ENCODE peak calls at places on chromosomes 2 and 18, in five cellular contexts. One of them, this sample, is unnamed.
A peak's percentile ranks its signal among the peaks of the same experiment; 100 is the strongest.

GRCh38 chr2:11343626-11344341 is 652 bp downstream of the ROCK2 start:
- DNase-seq in tibial artery: peak; percentile 79
- DNase-seq in naive thymus-derived CD4-positive, alpha-beta T cell: peak; percentile 14
- DNase-seq in IMR-90: peak; percentile 20
- DNase-seq in aorta: peak; percentile 84
- DNase-seq in this sample: no peak

GRCh38 chr18:13446581-13447470 is 228.3 kb downstream of the LDLRAD4 start:
- DNase-seq in tibial artery: peak; percentile 63
- DNase-seq in naive thymus-derived CD4-positive, alpha-beta T cell: no peak
- DNase-seq in IMR-90: no peak
- DNase-seq in aorta: no peak
- DNase-seq in this sample: no peak

GRCh38 chr2:31886700-31887099 is 124.1 kb downstream of the MEMO1 start:
- DNase-seq in tibial artery: no peak
- DNase-seq in naive thymus-derived CD4-positive, alpha-beta T cell: no peak
- DNase-seq in IMR-90: no peak
- DNase-seq in aorta: no peak
- DNase-seq in this sample: no peak

GRCh38 chr2:39508243-39508642 is 71.2 kb upstream of the MAP4K3 start:
- DNase-seq in tibial artery: no peak
- DNase-seq in naive thymus-derived CD4-positive, alpha-beta T cell: no peak
- DNase-seq in IMR-90: peak; percentile 88
- DNase-seq in aorta: no peak
- DNase-seq in this sample: no peak

GRCh38 chr2:69260666-69261065 is 126.4 kb downstream of the GFPT1 start:
- DNase-seq in tibial artery: no peak
- DNase-seq in naive thymus-derived CD4-positive, alpha-beta T cell: no peak
- DNase-seq in IMR-90: peak; percentile 68
- DNase-seq in aorta: no peak
- DNase-seq in this sample: no peak

GRCh38 chr2:140154271-140154670 is 1374.1 kb upstream of the NXPH2 start:
- DNase-seq in tibial artery: no peak
- DNase-seq in naive thymus-derived CD4-positive, alpha-beta T cell: no peak
- DNase-seq in IMR-90: no peak
- DNase-seq in aorta: no peak
- DNase-seq in this sample: no peak

GRCh38 chr18:79616651-79617518 is 62.7 kb upstream of the CTDP1 start:
- DNase-seq in tibial artery: peak; percentile 53
- DNase-seq in naive thymus-derived CD4-positive, alpha-beta T cell: no peak
- DNase-seq in IMR-90: peak; percentile 15
- DNase-seq in aorta: peak; percentile 75
- DNase-seq in this sample: no peak

GRCh38 chr2:188909036-188909435 is 65.1 kb upstream of the COL3A1 start:
- DNase-seq in tibial artery: no peak
- DNase-seq in naive thymus-derived CD4-positive, alpha-beta T cell: no peak
- DNase-seq in IMR-90: peak; percentile 80
- DNase-seq in aorta: no peak
- DNase-seq in this sample: no peak

GRCh38 chr18:63828120-63828519 is 52.9 kb downstream of the SERPINB7 start:
- DNase-seq in tibial artery: no peak
- DNase-seq in naive thymus-derived CD4-positive, alpha-beta T cell: no peak
- DNase-seq in IMR-90: no peak
- DNase-seq in aorta: no peak
- DNase-seq in this sample: no peak

GRCh38 chr18:63099026-63099840 is 220.3 kb downstream of the BCL2 start:
- DNase-seq in tibial artery: no peak
- DNase-seq in naive thymus-derived CD4-positive, alpha-beta T cell: no peak
- DNase-seq in IMR-90: no peak
- DNase-seq in aorta: no peak
- DNase-seq in this sample: no peak

GRCh38 chr2:24690524-24690923 is 102.7 kb downstream of the PTRHD1 start:
- DNase-seq in tibial artery: no peak
- DNase-seq in naive thymus-derived CD4-positive, alpha-beta T cell: no peak
- DNase-seq in IMR-90: no peak
- DNase-seq in aorta: no peak
- DNase-seq in this sample: no peak

GRCh38 chr2:158130832-158131473 is 29.3 kb downstream of the UPP2 start:
- DNase-seq in tibial artery: no peak
- DNase-seq in naive thymus-derived CD4-positive, alpha-beta T cell: no peak
- DNase-seq in IMR-90: no peak
- DNase-seq in aorta: no peak
- DNase-seq in this sample: no peak

GRCh38 chr2:200063155-200063554 is 107.8 kb downstream of the MAIP1 start:
- DNase-seq in tibial artery: no peak
- DNase-seq in naive thymus-derived CD4-positive, alpha-beta T cell: no peak
- DNase-seq in IMR-90: no peak
- DNase-seq in aorta: no peak
- DNase-seq in this sample: no peak

GRCh38 chr2:222875482-222875881 is 14.6 kb downstream of the ACSL3 start:
- DNase-seq in tibial artery: no peak
- DNase-seq in naive thymus-derived CD4-positive, alpha-beta T cell: no peak
- DNase-seq in IMR-90: no peak
- DNase-seq in aorta: no peak
- DNase-seq in this sample: no peak

GRCh38 chr2:234158812-234159211 is 108.3 kb downstream of the SPP2 start:
- DNase-seq in tibial artery: no peak
- DNase-seq in naive thymus-derived CD4-positive, alpha-beta T cell: no peak
- DNase-seq in IMR-90: peak; percentile 31
- DNase-seq in aorta: no peak
- DNase-seq in this sample: no peak

GRCh38 chr2:188319845-188320244 is 28.2 kb downstream of the GULP1 start:
- DNase-seq in tibial artery: no peak
- DNase-seq in naive thymus-derived CD4-positive, alpha-beta T cell: no peak
- DNase-seq in IMR-90: no peak
- DNase-seq in aorta: no peak
- DNase-seq in this sample: no peak

GRCh38 chr2:58845011-58845410 is 603.9 kb upstream of the FANCL start:
- DNase-seq in tibial artery: no peak
- DNase-seq in naive thymus-derived CD4-positive, alpha-beta T cell: no peak
- DNase-seq in IMR-90: no peak
- DNase-seq in aorta: no peak
- DNase-seq in this sample: no peak

GRCh38 chr2:179424571-179424970 is 159.9 kb upstream of the SESTD1 start:
- DNase-seq in tibial artery: no peak
- DNase-seq in naive thymus-derived CD4-positive, alpha-beta T cell: no peak
- DNase-seq in IMR-90: no peak
- DNase-seq in aorta: no peak
- DNase-seq in this sample: no peak

GRCh38 chr18:2179498-2180183 is 391.7 kb downstream of the METTL4 start:
- DNase-seq in tibial artery: no peak
- DNase-seq in naive thymus-derived CD4-positive, alpha-beta T cell: no peak
- DNase-seq in IMR-90: no peak
- DNase-seq in aorta: no peak
- DNase-seq in this sample: no peak

GRCh38 chr18:21559195-21559594 is 41.3 kb downstream of the ESCO1 start:
- DNase-seq in tibial artery: no peak
- DNase-seq in naive thymus-derived CD4-positive, alpha-beta T cell: no peak
- DNase-seq in IMR-90: no peak
- DNase-seq in aorta: no peak
- DNase-seq in this sample: no peak

GRCh38 chr2:26645792-26646191 is 4.6 kb upstream of the CIB4 start:
- DNase-seq in tibial artery: no peak
- DNase-seq in naive thymus-derived CD4-positive, alpha-beta T cell: no peak
- DNase-seq in IMR-90: no peak
- DNase-seq in aorta: no peak
- DNase-seq in this sample: no peak

GRCh38 chr2:47771211-47771610 is 11.7 kb upstream of the MSH6 start:
- DNase-seq in tibial artery: no peak
- DNase-seq in naive thymus-derived CD4-positive, alpha-beta T cell: no peak
- DNase-seq in IMR-90: peak; percentile 97
- DNase-seq in aorta: no peak
- DNase-seq in this sample: no peak

GRCh38 chr2:219552382-219553167 is 8.7 kb downstream of the TMEM198 start:
- DNase-seq in tibial artery: peak; percentile 91
- DNase-seq in naive thymus-derived CD4-positive, alpha-beta T cell: peak; percentile 70
- DNase-seq in IMR-90: peak; percentile 65
- DNase-seq in aorta: peak; percentile 97
- DNase-seq in this sample: peak; percentile 84
- H3K27ac ChIP-seq in tibial artery: peak overlapping the region; percentile 46
- H3K27ac ChIP-seq in naive thymus-derived CD4-positive, alpha-beta T cell: no peak overlapping the region
- H3K27ac ChIP-seq in IMR-90: peak overlapping the region; percentile 53
- H3K27ac ChIP-seq in aorta: no peak overlapping the region
- H3K27ac ChIP-seq in this sample: peak overlapping the region; percentile 58

GRCh38 chr2:2157400-2157799 is 173.7 kb downstream of the MYT1L start:
- DNase-seq in tibial artery: no peak
- DNase-seq in naive thymus-derived CD4-positive, alpha-beta T cell: no peak
- DNase-seq in IMR-90: no peak
- DNase-seq in aorta: no peak
- DNase-seq in this sample: no peak

GRCh38 chr2:2156881-2157280 is 174.2 kb downstream of the MYT1L start:
- DNase-seq in tibial artery: no peak
- DNase-seq in naive thymus-derived CD4-positive, alpha-beta T cell: no peak
- DNase-seq in IMR-90: no peak
- DNase-seq in aorta: no peak
- DNase-seq in this sample: no peak

GRCh38 chr2:2159336-2159735 is 171.7 kb downstream of the MYT1L start:
- DNase-seq in tibial artery: no peak
- DNase-seq in naive thymus-derived CD4-positive, alpha-beta T cell: no peak
- DNase-seq in IMR-90: no peak
- DNase-seq in aorta: no peak
- DNase-seq in this sample: no peak

GRCh38 chr2:2158915-2159314 is 172.2 kb downstream of the MYT1L start:
- DNase-seq in tibial artery: no peak
- DNase-seq in naive thymus-derived CD4-positive, alpha-beta T cell: no peak
- DNase-seq in IMR-90: no peak
- DNase-seq in aorta: no peak
- DNase-seq in this sample: no peak

GRCh38 chr2:2158176-2158826 is 172.8 kb downstream of the MYT1L start:
- DNase-seq in tibial artery: no peak
- DNase-seq in naive thymus-derived CD4-positive, alpha-beta T cell: no peak
- DNase-seq in IMR-90: no peak
- DNase-seq in aorta: no peak
- DNase-seq in this sample: no peak
- H3K9me3 ChIP-seq in tibial artery: peaks cover 6% of the 10 kb centered on the region
- H3K9me3 ChIP-seq in naive thymus-derived CD4-positive, alpha-beta T cell: peaks cover 8% of the 10 kb centered on the region
- H3K9me3 ChIP-seq in IMR-90: peaks cover 31% of the 10 kb centered on the region
- H3K9me3 ChIP-seq in aorta: peaks cover 11% of the 10 kb centered on the region
- H3K9me3 ChIP-seq in this sample: peaks cover 17% of the 10 kb centered on the region

DNA sequence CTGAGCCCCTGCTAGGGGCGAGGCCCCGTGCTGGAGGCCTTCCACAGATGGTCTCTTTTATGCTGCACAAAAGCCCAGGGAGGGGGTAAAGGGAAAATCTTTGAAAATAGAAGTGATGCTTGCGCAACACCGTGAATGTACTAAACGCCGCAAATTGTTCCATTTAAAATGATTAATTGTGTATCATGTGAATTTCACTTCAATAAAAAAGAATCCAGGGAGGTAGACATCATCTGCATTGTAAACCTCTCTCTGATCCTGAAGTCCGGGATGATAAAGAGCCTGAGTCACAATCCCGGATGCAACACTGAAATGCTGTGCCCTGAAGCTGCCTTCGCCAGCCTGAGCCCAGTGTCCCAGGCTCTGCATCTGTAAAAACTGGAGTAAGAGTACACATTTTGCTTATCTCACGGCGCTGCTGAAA is 107.7 kb upstream of the PPP1CB start:
- DNase-seq in tibial artery: no peak
- DNase-seq in naive thymus-derived CD4-positive, alpha-beta T cell: no peak
- DNase-seq in IMR-90: peak; percentile 72
- DNase-seq in aorta: peak; percentile 64
- DNase-seq in this sample: no peak
- H3K27ac ChIP-seq in tibial artery: peak overlapping the region; percentile 78
- H3K27ac ChIP-seq in naive thymus-derived CD4-positive, alpha-beta T cell: no peak overlapping the region
- H3K27ac ChIP-seq in IMR-90: no peak overlapping the region
- H3K27ac ChIP-seq in aorta: peak overlapping the region; percentile 96
- H3K27ac ChIP-seq in this sample: peak overlapping the region; percentile 67

GRCh38 chr2:209734805-209735204 is 36.8 kb upstream of the UNC80 start:
- DNase-seq in tibial artery: no peak
- DNase-seq in naive thymus-derived CD4-positive, alpha-beta T cell: no peak
- DNase-seq in IMR-90: no peak
- DNase-seq in aorta: no peak
- DNase-seq in this sample: no peak
- H3K9me3 ChIP-seq in tibial artery: no peaks in the 10 kb centered on the region
- H3K9me3 ChIP-seq in naive thymus-derived CD4-positive, alpha-beta T cell: no peaks in the 10 kb centered on the region
- H3K9me3 ChIP-seq in IMR-90: peaks cover 5% of the 10 kb centered on the region
- H3K9me3 ChIP-seq in aorta: no peaks in the 10 kb centered on the region
- H3K9me3 ChIP-seq in this sample: no peaks in the 10 kb centered on the region

GRCh38 chr2:98703738-98704137 is 27.2 kb downstream of the MGAT4A start:
- DNase-seq in tibial artery: no peak
- DNase-seq in naive thymus-derived CD4-positive, alpha-beta T cell: no peak
- DNase-seq in IMR-90: no peak
- DNase-seq in aorta: no peak
- DNase-seq in this sample: no peak

GRCh38 chr2:98702896-98703620 is 27.9 kb downstream of the MGAT4A start:
- DNase-seq in tibial artery: no peak
- DNase-seq in naive thymus-derived CD4-positive, alpha-beta T cell: no peak
- DNase-seq in IMR-90: no peak
- DNase-seq in aorta: no peak
- DNase-seq in this sample: no peak

GRCh38 chr2:98698896-98699295 is 32.0 kb downstream of the MGAT4A start:
- DNase-seq in tibial artery: no peak
- DNase-seq in naive thymus-derived CD4-positive, alpha-beta T cell: no peak
- DNase-seq in IMR-90: no peak
- DNase-seq in aorta: no peak
- DNase-seq in this sample: no peak

GRCh38 chr2:98702127-98702802 is 28.7 kb downstream of the MGAT4A start:
- DNase-seq in tibial artery: peak; percentile 69
- DNase-seq in naive thymus-derived CD4-positive, alpha-beta T cell: no peak
- DNase-seq in IMR-90: no peak
- DNase-seq in aorta: no peak
- DNase-seq in this sample: no peak

GRCh38 chr2:98701230-98701629 is 29.7 kb downstream of the MGAT4A start:
- DNase-seq in tibial artery: no peak
- DNase-seq in naive thymus-derived CD4-positive, alpha-beta T cell: no peak
- DNase-seq in IMR-90: no peak
- DNase-seq in aorta: no peak
- DNase-seq in this sample: no peak
- H3K27ac ChIP-seq in tibial artery: peak overlapping the region; percentile 68
- H3K27ac ChIP-seq in naive thymus-derived CD4-positive, alpha-beta T cell: peak overlapping the region; percentile 62
- H3K27ac ChIP-seq in IMR-90: no peak overlapping the region
- H3K27ac ChIP-seq in aorta: peak overlapping the region; percentile 64
- H3K27ac ChIP-seq in this sample: peak overlapping the region; percentile 60

GRCh38 chr2:19355931-19356544 is 2.4 kb downstream of the OSR1 start:
- DNase-seq in tibial artery: no peak
- DNase-seq in naive thymus-derived CD4-positive, alpha-beta T cell: no peak
- DNase-seq in IMR-90: peak; percentile 29
- DNase-seq in aorta: peak; percentile 80
- DNase-seq in this sample: no peak

GRCh38 chr2:19359021-19359357 is 566 bp upstream of the OSR1 start:
- DNase-seq in tibial artery: no peak
- DNase-seq in naive thymus-derived CD4-positive, alpha-beta T cell: no peak
- DNase-seq in IMR-90: no peak
- DNase-seq in aorta: no peak
- DNase-seq in this sample: no peak

GRCh38 chr2:19356545-19357382 is 1.7 kb downstream of the OSR1 start:
- DNase-seq in tibial artery: no peak
- DNase-seq in naive thymus-derived CD4-positive, alpha-beta T cell: no peak
- DNase-seq in IMR-90: peak; percentile 17
- DNase-seq in aorta: peak; percentile 76
- DNase-seq in this sample: no peak

GRCh38 chr2:19358242-19359020 is at the start of gene OSR1:
- DNase-seq in tibial artery: peak; percentile 92
- DNase-seq in naive thymus-derived CD4-positive, alpha-beta T cell: no peak
- DNase-seq in IMR-90: peak; percentile 86
- DNase-seq in aorta: peak; percentile 92
- DNase-seq in this sample: no peak

GRCh38 chr2:19357383-19358241 is 811 bp downstream of the OSR1 start:
- DNase-seq in tibial artery: no peak
- DNase-seq in naive thymus-derived CD4-positive, alpha-beta T cell: no peak
- DNase-seq in IMR-90: peak; percentile 57
- DNase-seq in aorta: peak; percentile 78
- DNase-seq in this sample: no peak
- H3K9me3 ChIP-seq in tibial artery: no peaks in the 10 kb centered on the region
- H3K9me3 ChIP-seq in naive thymus-derived CD4-positive, alpha-beta T cell: no peaks in the 10 kb centered on the region
- H3K9me3 ChIP-seq in IMR-90: no peaks in the 10 kb centered on the region
- H3K9me3 ChIP-seq in aorta: no peaks in the 10 kb centered on the region
- H3K9me3 ChIP-seq in this sample: no peaks in the 10 kb centered on the region

This sample was measured in breast epithelium.